ENCODE peak calls at places on chromosomes 1 and 21, in six cellular contexts. J, H, M, A, L and I are unnamed samples.

GRCh38 chr1:178283409-178283808 is 189.5 kb downstream of the RASAL2 start:
- DNase-seq in J (peak), H (peak), M (no peak), A (peak), L (peak), I (no peak)

GRCh38 chr1:222009105-222009730 is 267.3 kb upstream of the DUSP10 start:
- DNase-seq in J (peak), H (no peak), M (no peak), A (no peak), L (peak), I (no peak)

GRCh38 chr1:246151796-246152434 is 355.2 kb downstream of the SMYD3 start:
- DNase-seq in J (no peak), H (no peak), M (no peak), A (peak), L (no peak), I (peak)

GRCh38 chr21:24255591-24255990 is 1351.7 kb downstream of the MRPL39 start:
- DNase-seq in J (no peak), H (no peak), M (no peak), A (no peak), L (no peak), I (no peak)

GRCh38 chr1:235067396-235068154 is 61.1 kb downstream of the TOMM20 start:
- DNase-seq in J (peak), H (no peak), M (peak), A (peak), L (peak), I (peak)

GRCh38 chr1:64745181-64745985 is 508 bp downstream of the RAVER2 start:
- DNase-seq in J (peak), H (peak), M (no peak), A (no peak), L (peak), I (peak)

GRCh38 chr1:44605904-44606615 is 68.2 kb downstream of the TMEM53 start:
- DNase-seq in J (peak), H (no peak), M (no peak), A (no peak), L (no peak), I (no peak)

GRCh38 chr1:178513278-178513983 is 522 bp downstream of the TEX35 start:
- DNase-seq in J (peak), H (no peak), M (no peak), A (peak), L (peak), I (peak)

GRCh38 chr1:85224734-85225623 is 24.2 kb upstream of the SYDE2 start:
- DNase-seq in J (no peak), H (peak), M (no peak), A (peak), L (peak), I (peak)

GRCh38 chr1:205542367-205542766 is 37.9 kb downstream of the CDK18 start:
- DNase-seq in J (no peak), H (no peak), M (no peak), A (no peak), L (no peak), I (no peak)

GRCh38 chr1:203037509-203038190 is 11.4 kb downstream of the PPFIA4 start:
- DNase-seq in J (no peak), H (no peak), M (no peak), A (no peak), L (no peak), I (no peak)

GRCh38 chr1:93581917-93582850 is 99.5 kb downstream of the BCAR3 start:
- DNase-seq in J (no peak), H (no peak), M (no peak), A (no peak), L (no peak), I (no peak)

GRCh38 chr1:201546093-201546492 is 7.2 kb downstream of the NAV1 start:
- DNase-seq in J (no peak), H (no peak), M (no peak), A (no peak), L (no peak), I (no peak)

GRCh38 chr1:66438062-66438970 is 95.6 kb upstream of the SGIP1 start:
- DNase-seq in J (peak), H (no peak), M (no peak), A (no peak), L (no peak), I (no peak)

DNA sequence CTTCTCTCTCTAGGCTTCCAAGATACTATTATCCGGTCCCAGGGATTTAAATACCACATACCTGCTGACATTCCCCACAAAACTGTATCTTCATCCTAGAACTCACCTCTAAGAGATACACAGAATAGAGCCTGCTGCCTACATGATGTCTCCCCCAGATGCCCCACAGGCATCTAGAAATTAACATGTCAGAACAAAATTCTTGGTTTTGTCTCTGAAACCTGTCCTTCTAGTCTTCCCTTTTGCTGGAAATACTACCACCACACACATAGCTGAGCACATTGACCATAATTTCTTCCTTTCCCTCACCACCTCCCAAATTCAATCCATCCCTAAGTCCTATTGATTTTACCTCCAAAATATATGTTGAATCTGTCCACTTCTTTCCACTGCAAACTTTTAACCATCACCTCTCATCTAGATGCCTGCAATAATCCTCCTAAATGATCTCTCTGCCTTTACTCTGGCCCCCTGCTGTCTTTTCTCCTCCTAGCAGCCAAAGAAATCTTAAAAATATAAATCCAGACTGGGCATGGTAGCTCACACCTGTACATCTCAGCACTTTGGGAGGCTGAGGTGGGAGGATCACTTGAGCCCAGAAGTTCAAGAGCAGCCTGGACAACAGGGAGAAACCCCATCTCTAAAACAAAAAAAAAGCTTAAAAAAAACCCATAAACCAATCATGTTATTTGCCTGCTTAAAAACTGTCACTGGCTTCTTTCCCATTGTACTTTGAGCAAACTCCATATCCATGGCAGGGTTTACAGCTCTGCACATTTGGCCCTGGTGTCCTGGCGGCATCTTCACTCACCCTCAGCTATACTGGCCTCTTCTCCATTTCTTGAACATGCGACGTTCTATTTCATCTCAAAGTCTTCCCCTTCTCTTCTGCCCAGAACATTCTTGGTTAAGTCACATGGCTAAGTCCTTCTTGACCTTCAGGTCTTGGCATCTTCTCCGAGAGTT is 6.2 kb upstream of the FAM76A start:
- DNase-seq in J (peak), H (no peak), M (no peak), A (peak), L (peak), I (no peak)
- TF ChIP-seq CTCF in J (peak), H (no peak), M (peak), A (peak), L (peak), I (no peak)

DNA sequence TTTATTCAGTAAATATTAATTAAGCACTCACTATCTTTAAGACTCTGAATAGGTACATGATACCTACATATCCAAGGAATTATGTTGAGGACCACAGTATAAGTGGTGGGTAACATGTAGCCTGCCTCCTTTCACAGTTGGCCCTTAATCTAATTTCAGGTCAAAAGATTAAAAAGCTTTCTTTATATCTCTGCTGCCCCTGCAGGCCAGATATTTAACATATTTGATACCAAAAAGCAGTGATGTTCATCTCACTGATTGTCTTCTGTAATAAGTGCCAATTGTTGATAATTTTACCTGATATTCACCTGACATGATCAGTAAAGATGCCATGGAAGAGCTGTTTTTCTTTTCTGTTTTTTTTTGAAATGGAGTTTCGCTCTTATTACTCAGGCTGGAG is 36.5 kb downstream of the RLF start:
- DNase-seq in J (no peak), H (no peak), M (no peak), A (no peak), L (no peak), I (no peak)
- TF ChIP-seq CTCF in J (peak), H (no peak), M (no peak), A (peak), L (no peak), I (no peak)

DNA sequence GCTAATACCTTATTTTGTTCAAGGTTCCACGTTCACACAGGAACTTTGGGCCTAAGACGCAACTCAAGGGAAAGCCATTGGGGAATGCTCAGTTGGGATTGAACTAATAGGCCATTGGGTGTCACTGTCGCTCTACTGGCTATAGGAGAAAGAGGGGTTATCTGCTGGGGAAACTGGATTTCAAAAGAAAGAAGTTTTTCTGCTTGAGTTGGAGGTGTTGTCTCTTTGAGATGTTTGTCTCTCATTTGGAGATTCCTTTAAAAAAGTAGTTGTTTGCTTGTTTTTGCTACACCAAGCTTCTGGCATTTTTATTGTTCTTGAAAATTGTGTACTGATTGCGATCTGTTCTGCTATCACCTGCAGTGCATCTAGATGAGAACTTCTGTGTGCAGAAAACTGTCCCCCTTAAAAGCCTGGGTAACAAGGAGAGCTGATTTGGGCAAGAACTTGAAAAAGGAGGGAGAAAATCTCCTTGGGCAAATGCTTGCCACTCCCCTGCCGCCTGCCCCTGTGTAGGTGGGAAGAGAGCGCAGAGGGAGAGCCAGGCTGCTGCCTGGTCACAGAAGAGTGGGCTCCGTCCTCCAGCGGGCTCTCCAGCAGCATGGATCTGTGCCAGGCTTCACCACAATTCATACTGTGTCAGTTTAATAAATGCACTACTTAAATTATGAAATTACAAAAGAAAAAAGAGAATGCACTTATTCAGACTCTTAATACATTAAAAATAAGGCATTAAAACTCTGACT is 39.9 kb downstream of the PEX14 start:
- DNase-seq in J (peak), H (no peak), M (no peak), A (peak), L (peak), I (peak)
- TF ChIP-seq CTCF in J (peak), H (no peak), M (peak), A (peak), L (peak), I (no peak)

GRCh38 chr1:109547412-109548320 is 749 bp upstream of the GNAI3 start:
- DNase-seq in J (peak), H (no peak), M (no peak), A (peak), L (peak), I (peak)

GRCh38 chr1:109543988-109544735 is 4.3 kb upstream of the GNAI3 start:
- DNase-seq in J (no peak), H (no peak), M (no peak), A (no peak), L (no peak), I (no peak)

GRCh38 chr1:109543283-109543987 is 3.8 kb downstream of the GPR61 start:
- DNase-seq in J (no peak), H (no peak), M (no peak), A (no peak), L (no peak), I (no peak)

GRCh38 chr1:109546311-109547109 is 1.9 kb upstream of the GNAI3 start:
- DNase-seq in J (peak), H (peak), M (no peak), A (peak), L (peak), I (peak)

DNA sequence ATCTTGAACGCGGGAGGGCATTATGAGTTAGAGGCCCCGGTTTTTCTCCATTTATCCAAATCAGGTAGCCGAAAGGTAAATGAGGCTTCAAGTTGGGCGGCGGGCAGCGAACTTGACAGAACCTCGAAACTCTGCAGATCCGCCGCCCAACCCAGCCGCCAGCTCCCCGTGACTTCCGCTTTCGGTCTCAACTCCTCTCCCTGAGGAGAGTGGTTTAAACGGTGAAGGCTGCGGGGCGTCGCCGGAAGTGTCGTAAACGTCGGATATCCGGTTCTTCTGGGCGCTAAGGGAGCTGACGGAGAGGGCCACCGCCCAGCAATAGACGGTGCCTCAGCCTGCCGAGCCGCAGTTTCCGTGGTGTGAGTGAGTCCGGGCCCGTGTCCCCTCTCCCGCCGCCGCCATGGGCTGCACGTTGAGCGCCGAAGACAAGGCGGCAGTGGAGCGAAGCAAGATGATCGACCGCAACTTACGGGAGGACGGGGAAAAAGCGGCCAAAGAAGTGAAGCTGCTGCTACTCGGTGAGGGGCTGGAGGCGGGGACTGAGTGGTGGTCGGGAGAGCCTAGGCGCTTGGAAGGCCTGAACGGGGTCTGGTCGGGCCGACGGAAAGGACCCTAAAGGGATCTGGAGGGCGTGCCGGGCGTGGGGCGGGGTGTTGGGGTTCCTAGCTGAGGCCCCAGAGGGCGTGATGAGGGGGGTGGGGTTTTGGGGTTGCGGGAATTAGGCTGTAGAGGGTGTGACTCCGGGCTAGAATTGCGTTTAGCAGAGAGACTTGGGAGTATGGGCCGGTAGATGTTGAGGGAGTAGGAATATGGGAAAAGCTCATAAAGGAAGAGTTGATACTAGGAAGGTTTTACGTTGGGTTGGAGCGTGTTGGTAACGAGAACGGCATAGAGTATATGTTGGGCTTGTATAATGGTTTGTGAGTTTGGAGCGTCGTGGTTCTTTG is at the start of gene GNAI3:
- DNase-seq in J (peak), H (peak), M (peak), A (peak), L (peak), I (peak)
- TF ChIP-seq CTCF in J (no peak), H (no peak), M (no peak), A (no peak), L (no peak), I (no peak)